ENCODE peak calls at places on chromosomes 2 and 18, in eight cellular contexts. R is BE2C, C is AG04450, M is lower lobe of right lung, I is ovary, G is Panc1, P is fibroblast of the aortic adventitia, H is fibroblast of lung. T is an unnamed sample.
A peak's percentile ranks its signal among the peaks of the same experiment; 100 is the strongest.

GRCh38 chr18:250685-251084 is 17.2 kb downstream of the THOC1 start:
- DNase-seq in R (no peak), C (peak; percentile 23), M (no peak), I (no peak), G (no peak), P (no peak), H (peak; percentile 32), T (peak; percentile 40)

GRCh38 chr2:63710732-63711131 is 122.0 kb downstream of the MDH1 start:
- DNase-seq in R (no peak), C (no peak), M (no peak), I (no peak), G (no peak), P (no peak), H (no peak), T (no peak)

GRCh38 chr18:79614211-79615028 is 65.2 kb upstream of the CTDP1 start:
- DNase-seq in R (no peak), C (no peak), M (peak; percentile 27), I (no peak), G (no peak), P (no peak), H (no peak), T (no peak)

GRCh38 chr2:131045286-131045924 is 47.9 kb downstream of the FAM168B start:
- DNase-seq in R (no peak), C (no peak), M (no peak), I (no peak), G (no peak), P (no peak), H (no peak), T (no peak)

GRCh38 chr2:169131587-169132512 is 62.5 kb downstream of the DHRS9 start:
- DNase-seq in R (no peak), C (no peak), M (no peak), I (no peak), G (peak; percentile 48), P (peak; percentile 67), H (peak; percentile 59), T (peak; percentile 84)

GRCh38 chr2:45216118-45216517 is 206.9 kb upstream of the SIX2 start:
- DNase-seq in R (no peak), C (no peak), M (no peak), I (no peak), G (no peak), P (no peak), H (no peak), T (no peak)

GRCh38 chr2:158011055-158011771 is 90.5 kb upstream of the UPP2 start:
- DNase-seq in R (no peak), C (no peak), M (no peak), I (no peak), G (no peak), P (no peak), H (no peak), T (no peak)

GRCh38 chr2:147030966-147031760 is 813.7 kb upstream of the ACVR2A start:
- DNase-seq in R (no peak), C (no peak), M (no peak), I (no peak), G (no peak), P (peak; percentile 69), H (peak; percentile 84), T (peak; percentile 60)

GRCh38 chr2:236396818-236397350 is 132.7 kb upstream of the ASB18 start:
- DNase-seq in R (no peak), C (no peak), M (no peak), I (no peak), G (no peak), P (no peak), H (no peak), T (no peak)

GRCh38 chr2:154623819-154624218 is 74.7 kb upstream of the KCNJ3 start:
- DNase-seq in R (peak; percentile 18), C (no peak), M (no peak), I (no peak), G (peak; percentile 20), P (peak; percentile 6), H (peak; percentile 17), T (peak; percentile 31)

GRCh38 chr2:66577331-66578041 is 142.6 kb downstream of the MEIS1 start:
- DNase-seq in R (no peak), C (no peak), M (no peak), I (peak; percentile 61), G (no peak), P (peak; percentile 62), H (peak; percentile 72), T (no peak)

GRCh38 chr2:164890533-164890932 is 48.9 kb upstream of the COBLL1 start:
- DNase-seq in R (peak; percentile 23), C (no peak), M (no peak), I (peak; percentile 16), G (no peak), P (no peak), H (peak; percentile 18), T (no peak)

GRCh38 chr2:46706264-46706983 is 209.2 kb downstream of the MCFD2 start:
- DNase-seq in R (no peak), C (no peak), M (no peak), I (no peak), G (no peak), P (peak; percentile 35), H (no peak), T (no peak)

GRCh38 chr2:181589779-181590178 is 67.1 kb downstream of the CERKL start:
- DNase-seq in R (no peak), C (no peak), M (no peak), I (no peak), G (no peak), P (no peak), H (no peak), T (no peak)

GRCh38 chr2:176125215-176126054 is 2.9 kb downstream of the HOXD9 start:
- DNase-seq in R (no peak), C (no peak), M (no peak), I (no peak), G (no peak), P (no peak), H (no peak), T (no peak)

GRCh38 chr2:3672861-3673670 is 15.1 kb downstream of the ALLC start:
- DNase-seq in R (peak; percentile 69), C (no peak), M (no peak), I (no peak), G (no peak), P (no peak), H (no peak), T (no peak)

GRCh38 chr2:96642564-96643350 is at the start of gene FER1L5:
- DNase-seq in R (no peak), C (no peak), M (no peak), I (peak; percentile 52), G (no peak), P (peak; percentile 31), H (peak; percentile 69), T (peak; percentile 62)

GRCh38 chr18:33901894-33902512 is 322.7 kb downstream of the NOL4 start:
- DNase-seq in R (no peak), C (no peak), M (no peak), I (no peak), G (no peak), P (no peak), H (no peak), T (no peak)

GRCh38 chr2:164954954-164955701 is at the start of gene SLC38A11:
- DNase-seq in R (peak; percentile 53), C (no peak), M (no peak), I (peak; percentile 20), G (no peak), P (peak; percentile 9), H (no peak), T (peak; percentile 14)

GRCh38 chr2:233449921-233450853 is 95.9 kb downstream of the DGKD start:
- DNase-seq in R (no peak), C (no peak), M (peak; percentile 37), I (no peak), G (no peak), P (no peak), H (no peak), T (no peak)
- H3K4me3 ChIP-seq in R (no peak overlapping the region), C (no peak overlapping the region), M (no peak overlapping the region), I (no peak overlapping the region), G (no peak overlapping the region), P (no peak overlapping the region), H (no peak overlapping the region), T (no peak overlapping the region)

DNA sequence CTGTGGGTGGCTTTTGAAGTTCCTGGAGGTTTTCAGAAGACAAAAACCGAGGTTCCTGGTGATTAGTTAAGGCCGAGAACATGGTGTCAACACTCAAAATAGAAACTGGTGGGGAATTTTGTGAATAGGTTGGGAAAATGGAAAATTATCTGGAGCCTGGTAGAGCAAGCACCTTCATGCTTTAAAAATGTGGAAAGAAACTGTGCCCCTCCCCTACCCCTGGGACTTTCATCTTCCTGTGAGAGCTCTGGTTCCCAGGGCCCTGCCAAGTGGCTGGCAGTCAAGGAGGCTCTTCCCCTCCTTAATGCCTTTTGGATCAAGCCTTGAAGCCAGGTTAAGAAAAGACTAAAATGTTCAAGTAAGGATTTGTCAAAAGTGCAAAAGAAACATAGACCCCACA is 1.9 kb upstream of the CRACDL start:
- DNase-seq in R (no peak), C (no peak), M (no peak), I (no peak), G (no peak), P (no peak), H (no peak), T (no peak)
- TF ChIP-seq CTCF in R (no peak), C (no peak), M (no peak), I (no peak), G (no peak), P (no peak), H (no peak), T (no peak)

GRCh38 chr2:43943323-43943722 is 52.5 kb downstream of the LRPPRC start:
- DNase-seq in R (no peak), C (no peak), M (no peak), I (no peak), G (no peak), P (no peak), H (no peak), T (no peak)
- H3K4me3 ChIP-seq in R (no peak overlapping the region), C (no peak overlapping the region), M (no peak overlapping the region), I (no peak overlapping the region), G (no peak overlapping the region), P (no peak overlapping the region), H (no peak overlapping the region), T (no peak overlapping the region)

GRCh38 chr2:10861765-10862164 is 49.2 kb upstream of the PDIA6 start:
- DNase-seq in R (no peak), C (no peak), M (no peak), I (no peak), G (no peak), P (no peak), H (no peak), T (no peak)

GRCh38 chr2:10863837-10864236 is 47.9 kb upstream of the KCNF1 start:
- DNase-seq in R (no peak), C (no peak), M (peak; percentile 76), I (no peak), G (no peak), P (no peak), H (peak; percentile 12), T (no peak)

GRCh38 chr2:10860476-10861325 is 48.1 kb upstream of the PDIA6 start:
- DNase-seq in R (no peak), C (no peak), M (no peak), I (no peak), G (no peak), P (no peak), H (no peak), T (no peak)

GRCh38 chr2:10863047-10863446 is 48.7 kb upstream of the KCNF1 start:
- DNase-seq in R (no peak), C (no peak), M (no peak), I (no peak), G (no peak), P (no peak), H (no peak), T (no peak)

DNA sequence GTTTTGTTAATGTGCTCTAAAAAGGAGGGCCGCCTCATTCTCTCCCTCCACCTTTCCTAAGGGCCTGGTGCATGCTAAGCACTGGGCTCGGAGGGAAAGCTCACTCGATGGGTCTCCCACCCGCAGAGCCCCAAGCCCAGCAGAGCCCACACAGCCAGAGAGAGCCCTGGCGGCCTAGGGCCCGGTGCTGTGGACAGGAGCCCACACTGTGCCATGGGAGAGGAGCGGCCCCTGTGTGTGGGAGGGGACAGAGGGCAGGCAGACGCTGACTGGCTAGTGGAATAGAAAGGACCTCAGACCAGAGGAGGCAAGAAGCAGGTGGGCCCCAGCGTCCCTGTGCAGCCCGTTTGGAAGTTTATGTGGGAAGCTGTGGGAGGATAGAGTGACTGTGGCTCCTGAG is 49.4 kb upstream of the KCNF1 start:
- DNase-seq in R (no peak), C (no peak), M (no peak), I (no peak), G (no peak), P (no peak), H (no peak), T (no peak)
- TF ChIP-seq CTCF in R (no peak), C (no peak), M (no peak), I (no peak), G (no peak), P (no peak), H (no peak), T (no peak)